ENCODE peak calls at places on chromosome 21, in four cellular contexts. B is aorta, K is NCI-H2029, J is brain microvascular endothelial cell. Q is an unnamed sample.

GRCh38 chr21:38920631-38921398 is 115.1 kb downstream of the ETS2 start:
- DNase-seq in K (no peak), J (no peak), B (no peak), Q (no peak)

GRCh38 chr21:43824883-43825609 is 35.7 kb downstream of the RRP1 start:
- DNase-seq in K (no peak), J (no peak), B (no peak), Q (no peak)

GRCh38 chr21:31386006-31386405 is 41.9 kb upstream of the TIAM1 start:
- DNase-seq in K (no peak), J (no peak), B (no peak), Q (no peak)

GRCh38 chr21:34802180-34802899 is 133.5 kb downstream of the CLIC6 start:
- DNase-seq in B (no peak), J (no peak), K (no peak), Q (no peak)

GRCh38 chr21:40837456-40837855 is 9.5 kb downstream of the DSCAM start:
- DNase-seq in B (no peak), K (no peak), J (no peak), Q (no peak)

GRCh38 chr21:35674272-35674671 is 386.1 kb downstream of the SETD4 start:
- DNase-seq in J (no peak), K (no peak), B (no peak), Q (no peak)

GRCh38 chr21:42220138-42220701 is 1.3 kb downstream of the ABCG1 start:
- DNase-seq in K (peak; percentile 91), J (peak; percentile 38), B (peak; percentile 78), Q (peak; percentile 65)

GRCh38 chr21:27104749-27105439 is 138.0 kb upstream of the ADAMTS5 start:
- DNase-seq in K (no peak), B (no peak), J (peak; percentile 8), Q (no peak)

GRCh38 chr21:44773291-44773932 is 28.2 kb downstream of the UBE2G2 start:
- DNase-seq in J (no peak), K (peak; percentile 90), B (no peak), Q (peak; percentile 56)

GRCh38 chr21:35529141-35529863 is 480.2 kb upstream of the RUNX1 start:
- DNase-seq in J (peak; percentile 59), B (no peak), K (peak; percentile 37), Q (no peak)

GRCh38 chr21:15543473-15543872 is 186.3 kb upstream of the USP25 start:
- DNase-seq in K (no peak), J (no peak), B (no peak), Q (no peak)

GRCh38 chr21:45295576-45296365 is 8.1 kb upstream of the POFUT2 start:
- DNase-seq in J (peak; percentile 75), B (no peak), K (no peak), Q (no peak)

GRCh38 chr21:31479714-31480113 is 135.7 kb upstream of the TIAM1 start:
- DNase-seq in J (no peak), K (no peak), B (no peak), Q (no peak)